ENCODE peak calls at places on chromosomes 1 and 21, in four cellular contexts. H, W, R and U are unnamed samples.
A peak's percentile ranks its signal among the peaks of the same experiment; 100 is the strongest.

GRCh38 chr1:157132602-157133167 is 5.5 kb downstream of the ETV3 start:
- DNase-seq in H (no peak), W (no peak), R (no peak), U (no peak)

GRCh38 chr1:38608202-38608864 is 251.2 kb downstream of the RRAGC start:
- DNase-seq in H (peak; percentile 75), W (peak; percentile 87), R (peak; percentile 12), U (no peak)

GRCh38 chr1:71053758-71054157 is 6.1 kb upstream of the PTGER3 start:
- DNase-seq in H (no peak), W (no peak), R (no peak), U (no peak)

GRCh38 chr21:42381347-42381984 is 14.4 kb downstream of the TMPRSS3 start:
- DNase-seq in H (no peak), W (peak; percentile 55), R (peak; percentile 69), U (no peak)

GRCh38 chr1:93352376-93352775 is 6.7 kb downstream of the DR1 start:
- DNase-seq in H (no peak), W (no peak), R (no peak), U (no peak)

GRCh38 chr1:231993968-231994455 is 367.4 kb downstream of the DISC1 start:
- DNase-seq in H (no peak), W (no peak), R (no peak), U (no peak)

GRCh38 chr1:64875101-64875500 is 91.2 kb downstream of the JAK1 start:
- DNase-seq in H (no peak), W (no peak), R (no peak), U (no peak)

GRCh38 chr1:2322065-2322571 is 69.2 kb downstream of the MORN1 start:
- DNase-seq in H (no peak), W (peak; percentile 58), R (peak; percentile 34), U (no peak)

GRCh38 chr21:44643911-44644310 is 2.3 kb upstream of the KRTAP10-11 start:
- DNase-seq in H (no peak), W (no peak), R (no peak), U (no peak)

GRCh38 chr1:218374972-218375371 is 29.8 kb downstream of the TGFB2 start:
- DNase-seq in H (no peak), W (no peak), R (no peak), U (no peak)

GRCh38 chr1:179061360-179062282 is 20.2 kb upstream of the TOR3A start:
- DNase-seq in H (no peak), W (no peak), R (no peak), U (no peak)

GRCh38 chr1:171841931-171842723 is 829 bp downstream of the DNM3 start:
- DNase-seq in H (no peak), W (peak; percentile 41), R (no peak), U (no peak)

GRCh38 chr1:62294211-62294610 is 25.0 kb downstream of the KANK4 start:
- DNase-seq in H (peak; percentile 29), W (peak; percentile 61), R (peak; percentile 40), U (no peak)

GRCh38 chr1:208165659-208166058 is 78.5 kb downstream of the PLXNA2 start:
- DNase-seq in H (no peak), W (no peak), R (no peak), U (no peak)

GRCh38 chr1:160370561-160371345 is 3.9 kb downstream of the NHLH1 start:
- DNase-seq in H (no peak), W (no peak), R (no peak), U (no peak)

GRCh38 chr1:98988906-98989603 is 15.6 kb downstream of the PLPPR5 start:
- DNase-seq in H (no peak), W (no peak), R (no peak), U (peak; percentile 2)

GRCh38 chr1:201457508-201457960 is 11.5 kb downstream of the PHLDA3 start:
- DNase-seq in H (no peak), W (no peak), R (no peak), U (no peak)

GRCh38 chr21:46621457-46622182 is 13.9 kb upstream of the PRMT2 start:
- DNase-seq in H (peak; percentile 1), W (no peak), R (peak; percentile 85), U (no peak)

GRCh38 chr1:37175666-37176215 is 141.4 kb upstream of the GRIK3 start:
- DNase-seq in H (peak; percentile 32), W (no peak), R (no peak), U (no peak)

GRCh38 chr1:167670563-167670962 is 40.5 kb downstream of the RCSD1 start:
- DNase-seq in H (no peak), W (no peak), R (no peak), U (no peak)

GRCh38 chr1:56194911-56195310 is 384.5 kb downstream of the PLPP3 start:
- DNase-seq in H (no peak), W (no peak), R (no peak), U (no peak)

GRCh38 chr1:153608742-153609584 is 4.0 kb downstream of the S100A16 start:
- DNase-seq in H (peak; percentile 94), W (peak; percentile 84), R (peak; percentile 96), U (no peak)

GRCh38 chr1:227855687-227856086 is 40.2 kb downstream of the PRSS38 start:
- DNase-seq in H (peak; percentile 49), W (no peak), R (no peak), U (no peak)

GRCh38 chr1:22877112-22877915 is 95.4 kb downstream of the LACTBL1 start:
- DNase-seq in H (no peak), W (no peak), R (no peak), U (no peak)

GRCh38 chr1:177847843-177848242 is 122.0 kb downstream of the SEC16B start:
- DNase-seq in H (no peak), W (no peak), R (no peak), U (no peak)

GRCh38 chr1:153404086-153404635 is 12.2 kb upstream of the S100A7A start:
- DNase-seq in H (no peak), W (no peak), R (no peak), U (no peak)

DNA sequence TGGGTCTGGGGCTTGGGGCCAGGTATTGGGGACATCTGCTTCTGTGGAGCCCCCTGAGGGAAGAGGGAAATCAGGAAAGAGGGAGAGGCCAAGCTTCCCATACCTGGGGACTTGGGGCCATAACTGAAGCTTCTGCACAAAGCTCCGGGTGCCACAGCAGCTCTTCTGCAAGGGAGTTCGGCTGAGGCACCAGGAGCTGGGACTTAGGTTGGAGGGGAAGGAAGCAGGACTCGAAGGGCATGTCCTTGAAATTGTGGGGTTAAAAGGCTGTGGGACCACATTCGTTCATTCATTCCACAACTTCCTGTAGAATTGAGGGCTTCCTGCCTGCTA is 1.7 kb upstream of the EPS8L3 start:
- DNase-seq in H (no peak), W (no peak), R (no peak), U (no peak)
- TF ChIP-seq CREM in H (no peak), W (no peak), R (no peak), U (no peak)

DNA sequence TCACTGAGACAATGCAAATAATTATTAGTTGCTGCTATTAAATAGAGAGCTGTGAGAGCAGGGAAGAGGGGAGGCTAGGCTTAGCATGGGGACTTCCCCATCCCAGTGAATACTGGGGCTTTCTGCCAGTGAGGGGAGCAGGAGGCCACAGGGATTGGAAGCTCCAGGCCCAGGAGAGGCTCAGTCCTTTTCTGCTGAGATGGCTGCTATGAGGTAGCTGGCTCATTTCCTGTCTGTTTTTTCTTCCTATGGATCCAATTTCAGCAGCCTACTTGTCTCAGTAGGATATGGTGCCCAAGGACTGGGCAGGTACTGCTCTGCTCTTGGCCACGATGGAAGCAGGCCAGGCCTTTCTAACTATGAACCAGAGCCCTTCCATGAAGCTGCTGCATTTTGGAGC is 10.0 kb downstream of the STMN1 start:
- DNase-seq in H (no peak), W (no peak), R (no peak), U (no peak)
- TF ChIP-seq CREM in H (no peak), W (no peak), R (no peak), U (no peak)

DNA sequence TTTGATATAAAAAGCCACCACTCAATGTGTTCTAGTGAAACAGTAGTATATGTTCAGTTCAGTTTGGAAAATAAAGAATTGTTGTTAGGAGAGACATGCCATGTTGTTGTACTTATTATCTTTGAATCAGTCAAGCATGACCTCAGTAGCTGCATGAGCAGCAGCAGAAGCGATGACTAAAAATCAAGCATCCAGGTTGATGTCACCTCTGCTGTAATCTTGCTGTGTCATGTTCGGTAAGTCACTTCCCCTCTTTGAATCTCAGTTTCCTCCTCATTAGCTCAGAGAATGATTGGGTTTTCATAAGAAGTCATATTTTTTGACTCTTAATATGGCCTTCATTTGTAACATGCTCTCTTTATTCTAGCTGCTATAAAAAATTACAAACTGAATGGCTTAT is 428.4 kb upstream of the B3GALT2 start:
- DNase-seq in H (no peak), W (no peak), R (no peak), U (peak; percentile 2)
- TF ChIP-seq CREM in H (no peak), W (no peak), R (no peak), U (no peak)

GRCh38 chr1:35807614-35808375 is at the start of gene AGO4:
- DNase-seq in H (peak; percentile 67), W (peak; percentile 68), R (peak; percentile 53), U (no peak)
- TF ChIP-seq CREM in H (no peak), W (peak; percentile 15), R (no peak), U (no peak)

DNA sequence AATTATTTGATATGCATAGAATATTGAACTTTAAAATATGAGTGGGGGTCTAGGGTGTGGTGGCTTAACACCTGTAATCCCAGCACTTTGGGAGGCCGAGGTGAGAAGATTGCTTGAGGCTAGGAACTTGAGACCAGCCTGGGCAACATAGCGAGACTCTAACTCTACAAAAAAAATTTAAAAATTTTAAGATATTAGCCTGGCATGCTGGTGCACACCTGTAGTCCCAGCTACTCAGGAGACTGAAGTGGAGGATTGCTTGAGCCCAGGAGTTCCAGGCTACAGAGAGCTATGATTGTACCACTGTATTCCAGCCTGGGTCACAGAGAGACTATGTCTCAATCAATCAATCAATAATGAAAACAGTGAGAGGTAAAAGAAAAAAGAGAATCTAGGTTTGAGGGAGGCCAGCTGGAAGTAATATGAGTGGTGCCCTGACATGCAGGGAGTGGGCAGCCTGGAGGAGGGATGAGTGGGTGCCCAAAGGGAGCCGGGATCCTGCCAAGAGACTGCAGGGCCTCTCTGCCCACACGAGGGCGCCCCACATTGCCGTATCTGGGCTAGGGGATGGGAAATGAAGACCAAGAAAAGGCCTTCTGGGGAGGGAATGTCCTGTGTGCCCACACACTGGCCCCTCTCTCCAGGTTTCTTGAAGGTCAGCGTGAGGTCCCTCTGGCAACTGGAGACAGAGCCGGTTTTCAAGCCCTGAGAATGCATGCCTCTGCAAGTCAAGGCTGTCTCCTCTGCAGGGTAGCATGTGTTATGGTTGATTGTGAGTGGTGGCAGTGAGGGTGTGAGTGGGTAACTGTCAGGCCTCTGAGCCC is 93.9 kb upstream of the PPM1J start:
- DNase-seq in H (peak; percentile 88), W (peak; percentile 91), R (peak; percentile 28), U (no peak)
- TF ChIP-seq CREM in H (no peak), W (no peak), R (no peak), U (no peak)

GRCh38 chr1:188433428-188433827 is 1604.7 kb downstream of the PLA2G4A start:
- DNase-seq in H (no peak), W (no peak), R (no peak), U (no peak)
- TF ChIP-seq CREM in H (no peak), W (no peak), R (no peak), U (no peak)

GRCh38 chr1:7069888-7070287 is 284.6 kb downstream of the CAMTA1 start:
- DNase-seq in H (no peak), W (peak; percentile 76), R (no peak), U (no peak)
- TF ChIP-seq CREM in H (no peak), W (no peak), R (no peak), U (no peak)

GRCh38 chr21:26843912-26844257 is 1.3 kb downstream of the ADAMTS1 start:
- DNase-seq in H (no peak), W (no peak), R (no peak), U (no peak)

GRCh38 chr21:26844258-26845065 is 747 bp downstream of the ADAMTS1 start:
- DNase-seq in H (no peak), W (peak; percentile 49), R (no peak), U (no peak)

GRCh38 chr21:26845066-26845749 is at the start of gene ADAMTS1:
- DNase-seq in H (no peak), W (peak; percentile 88), R (peak; percentile 4), U (no peak)

GRCh38 chr21:26842300-26842699 is 2.9 kb downstream of the ADAMTS1 start:
- DNase-seq in H (no peak), W (no peak), R (no peak), U (no peak)

GRCh38 chr21:26842976-26843911 is 2.0 kb downstream of the ADAMTS1 start:
- DNase-seq in H (no peak), W (peak; percentile 81), R (no peak), U (no peak)
- TF ChIP-seq CREM in H (no peak), W (no peak), R (no peak), U (no peak)